ENCODE peak calls at places on chromosomes 7 and 10, in nine cellular contexts. One of them, this sample, is unnamed.

GRCh38 chr10:25294032-25294926 is 119.5 kb downstream of the GPR158 start:
- DNase-seq in left ventricle myocardium inferior: no peak
- DNase-seq in H54: peak; percentile 19
- DNase-seq in hypothalamus: no peak
- DNase-seq in iPS-NIHi11: no peak
- DNase-seq in ACHN: peak; percentile 2
- DNase-seq in DMS 273 treated with DMSO at 0.1 percent for 48 hours: no peak
- DNase-seq in activated CD4-positive, alpha-beta T cell treated with anti-CD3 and anti-CD28 coated beads, Interleukin-2, amount 50 U/mL, for 48 hours: no peak
- DNase-seq in activated T-cell treated with anti-CD3 and anti-CD28 coated beads, Interleukin-2, amount 50 U/mL, for 4 hours: no peak
- DNase-seq in this sample: peak; percentile 18

GRCh38 chr7:85191383-85191782 is 4.5 kb upstream of the SEMA3D start:
- DNase-seq in left ventricle myocardium inferior: no peak
- DNase-seq in H54: no peak
- DNase-seq in hypothalamus: no peak
- DNase-seq in iPS-NIHi11: peak; percentile 20
- DNase-seq in ACHN: peak; percentile 41
- DNase-seq in DMS 273 treated with DMSO at 0.1 percent for 48 hours: no peak
- DNase-seq in activated CD4-positive, alpha-beta T cell treated with anti-CD3 and anti-CD28 coated beads, Interleukin-2, amount 50 U/mL, for 48 hours: no peak
- DNase-seq in activated T-cell treated with anti-CD3 and anti-CD28 coated beads, Interleukin-2, amount 50 U/mL, for 4 hours: no peak
- DNase-seq in this sample: peak; percentile 18

GRCh38 chr7:24978837-24979469 is 1.0 kb downstream of the OSBPL3 start:
- DNase-seq in left ventricle myocardium inferior: no peak
- DNase-seq in H54: no peak
- DNase-seq in hypothalamus: no peak
- DNase-seq in iPS-NIHi11: no peak
- DNase-seq in ACHN: no peak
- DNase-seq in DMS 273 treated with DMSO at 0.1 percent for 48 hours: peak; percentile 62
- DNase-seq in activated CD4-positive, alpha-beta T cell treated with anti-CD3 and anti-CD28 coated beads, Interleukin-2, amount 50 U/mL, for 48 hours: no peak
- DNase-seq in activated T-cell treated with anti-CD3 and anti-CD28 coated beads, Interleukin-2, amount 50 U/mL, for 4 hours: no peak
- DNase-seq in this sample: no peak

GRCh38 chr10:112958275-112958995 is 8.4 kb downstream of the TCF7L2 start:
- DNase-seq in left ventricle myocardium inferior: no peak
- DNase-seq in H54: no peak
- DNase-seq in hypothalamus: no peak
- DNase-seq in iPS-NIHi11: peak; percentile 11
- DNase-seq in ACHN: peak; percentile 88
- DNase-seq in DMS 273 treated with DMSO at 0.1 percent for 48 hours: no peak
- DNase-seq in activated CD4-positive, alpha-beta T cell treated with anti-CD3 and anti-CD28 coated beads, Interleukin-2, amount 50 U/mL, for 48 hours: no peak
- DNase-seq in activated T-cell treated with anti-CD3 and anti-CD28 coated beads, Interleukin-2, amount 50 U/mL, for 4 hours: no peak
- DNase-seq in this sample: no peak

GRCh38 chr7:75984130-75985008 is 10.0 kb downstream of the TMEM120A start:
- DNase-seq in left ventricle myocardium inferior: no peak
- DNase-seq in H54: no peak
- DNase-seq in hypothalamus: no peak
- DNase-seq in iPS-NIHi11: no peak
- DNase-seq in ACHN: no peak
- DNase-seq in DMS 273 treated with DMSO at 0.1 percent for 48 hours: no peak
- DNase-seq in activated CD4-positive, alpha-beta T cell treated with anti-CD3 and anti-CD28 coated beads, Interleukin-2, amount 50 U/mL, for 48 hours: no peak
- DNase-seq in activated T-cell treated with anti-CD3 and anti-CD28 coated beads, Interleukin-2, amount 50 U/mL, for 4 hours: no peak
- DNase-seq in this sample: no peak

GRCh38 chr7:2006921-2007381 is 225.8 kb downstream of the MAD1L1 start:
- DNase-seq in left ventricle myocardium inferior: no peak
- DNase-seq in H54: no peak
- DNase-seq in hypothalamus: no peak
- DNase-seq in iPS-NIHi11: no peak
- DNase-seq in ACHN: no peak
- DNase-seq in DMS 273 treated with DMSO at 0.1 percent for 48 hours: no peak
- DNase-seq in activated CD4-positive, alpha-beta T cell treated with anti-CD3 and anti-CD28 coated beads, Interleukin-2, amount 50 U/mL, for 48 hours: no peak
- DNase-seq in activated T-cell treated with anti-CD3 and anti-CD28 coated beads, Interleukin-2, amount 50 U/mL, for 4 hours: peak; percentile 3
- DNase-seq in this sample: no peak

GRCh38 chr7:66281678-66282593 is 76.8 kb downstream of the TPST1 start:
- DNase-seq in left ventricle myocardium inferior: no peak
- DNase-seq in H54: peak; percentile 44
- DNase-seq in hypothalamus: peak; percentile 5
- DNase-seq in iPS-NIHi11: no peak
- DNase-seq in ACHN: peak; percentile 91
- DNase-seq in DMS 273 treated with DMSO at 0.1 percent for 48 hours: peak; percentile 89
- DNase-seq in activated CD4-positive, alpha-beta T cell treated with anti-CD3 and anti-CD28 coated beads, Interleukin-2, amount 50 U/mL, for 48 hours: no peak
- DNase-seq in activated T-cell treated with anti-CD3 and anti-CD28 coated beads, Interleukin-2, amount 50 U/mL, for 4 hours: no peak
- DNase-seq in this sample: peak; percentile 40

GRCh38 chr10:3330687-3331086 is 158.1 kb upstream of the PITRM1 start:
- DNase-seq in left ventricle myocardium inferior: no peak
- DNase-seq in H54: peak; percentile 39
- DNase-seq in hypothalamus: no peak
- DNase-seq in iPS-NIHi11: no peak
- DNase-seq in ACHN: peak; percentile 51
- DNase-seq in DMS 273 treated with DMSO at 0.1 percent for 48 hours: no peak
- DNase-seq in activated CD4-positive, alpha-beta T cell treated with anti-CD3 and anti-CD28 coated beads, Interleukin-2, amount 50 U/mL, for 48 hours: peak; percentile 5
- DNase-seq in activated T-cell treated with anti-CD3 and anti-CD28 coated beads, Interleukin-2, amount 50 U/mL, for 4 hours: no peak
- DNase-seq in this sample: no peak

GRCh38 chr7:98557538-98558031 is 59.5 kb upstream of the NPTX2 start:
- DNase-seq in left ventricle myocardium inferior: no peak
- DNase-seq in H54: no peak
- DNase-seq in hypothalamus: no peak
- DNase-seq in iPS-NIHi11: no peak
- DNase-seq in ACHN: no peak
- DNase-seq in DMS 273 treated with DMSO at 0.1 percent for 48 hours: peak; percentile 23
- DNase-seq in activated CD4-positive, alpha-beta T cell treated with anti-CD3 and anti-CD28 coated beads, Interleukin-2, amount 50 U/mL, for 48 hours: no peak
- DNase-seq in activated T-cell treated with anti-CD3 and anti-CD28 coated beads, Interleukin-2, amount 50 U/mL, for 4 hours: no peak
- DNase-seq in this sample: no peak

GRCh38 chr7:27689045-27689877 is 26.6 kb upstream of the HIBADH start:
- DNase-seq in left ventricle myocardium inferior: no peak
- DNase-seq in H54: no peak
- DNase-seq in hypothalamus: no peak
- DNase-seq in iPS-NIHi11: peak; percentile 69
- DNase-seq in ACHN: peak; percentile 45
- DNase-seq in DMS 273 treated with DMSO at 0.1 percent for 48 hours: no peak
- DNase-seq in activated CD4-positive, alpha-beta T cell treated with anti-CD3 and anti-CD28 coated beads, Interleukin-2, amount 50 U/mL, for 48 hours: peak; percentile 9
- DNase-seq in activated T-cell treated with anti-CD3 and anti-CD28 coated beads, Interleukin-2, amount 50 U/mL, for 4 hours: peak; percentile 4
- DNase-seq in this sample: peak; percentile 28

GRCh38 chr7:47186316-47186715 is 395.6 kb downstream of the TNS3 start:
- DNase-seq in left ventricle myocardium inferior: no peak
- DNase-seq in H54: no peak
- DNase-seq in hypothalamus: peak; percentile 17
- DNase-seq in iPS-NIHi11: no peak
- DNase-seq in ACHN: no peak
- DNase-seq in DMS 273 treated with DMSO at 0.1 percent for 48 hours: no peak
- DNase-seq in activated CD4-positive, alpha-beta T cell treated with anti-CD3 and anti-CD28 coated beads, Interleukin-2, amount 50 U/mL, for 48 hours: no peak
- DNase-seq in activated T-cell treated with anti-CD3 and anti-CD28 coated beads, Interleukin-2, amount 50 U/mL, for 4 hours: no peak
- DNase-seq in this sample: peak; percentile 70

GRCh38 chr10:114157912-114158311 is 16.1 kb downstream of the CCDC186 start:
- DNase-seq in left ventricle myocardium inferior: no peak
- DNase-seq in H54: no peak
- DNase-seq in hypothalamus: no peak
- DNase-seq in iPS-NIHi11: no peak
- DNase-seq in ACHN: no peak
- DNase-seq in DMS 273 treated with DMSO at 0.1 percent for 48 hours: no peak
- DNase-seq in activated CD4-positive, alpha-beta T cell treated with anti-CD3 and anti-CD28 coated beads, Interleukin-2, amount 50 U/mL, for 48 hours: no peak
- DNase-seq in activated T-cell treated with anti-CD3 and anti-CD28 coated beads, Interleukin-2, amount 50 U/mL, for 4 hours: no peak
- DNase-seq in this sample: no peak

GRCh38 chr7:91082038-91082437 is 182.2 kb upstream of the FZD1 start:
- DNase-seq in left ventricle myocardium inferior: no peak
- DNase-seq in H54: no peak
- DNase-seq in hypothalamus: no peak
- DNase-seq in iPS-NIHi11: no peak
- DNase-seq in ACHN: peak; percentile 37
- DNase-seq in DMS 273 treated with DMSO at 0.1 percent for 48 hours: no peak
- DNase-seq in activated CD4-positive, alpha-beta T cell treated with anti-CD3 and anti-CD28 coated beads, Interleukin-2, amount 50 U/mL, for 48 hours: no peak
- DNase-seq in activated T-cell treated with anti-CD3 and anti-CD28 coated beads, Interleukin-2, amount 50 U/mL, for 4 hours: no peak
- DNase-seq in this sample: peak; percentile 14

GRCh38 chr10:104300736-104301292 is 31.8 kb downstream of the GSTO2 start:
- DNase-seq in left ventricle myocardium inferior: peak; percentile 75
- DNase-seq in H54: peak; percentile 73
- DNase-seq in hypothalamus: peak; percentile 42
- DNase-seq in iPS-NIHi11: no peak
- DNase-seq in ACHN: peak; percentile 98
- DNase-seq in DMS 273 treated with DMSO at 0.1 percent for 48 hours: peak; percentile 97
- DNase-seq in activated CD4-positive, alpha-beta T cell treated with anti-CD3 and anti-CD28 coated beads, Interleukin-2, amount 50 U/mL, for 48 hours: no peak
- DNase-seq in activated T-cell treated with anti-CD3 and anti-CD28 coated beads, Interleukin-2, amount 50 U/mL, for 4 hours: no peak
- DNase-seq in this sample: peak; percentile 28

GRCh38 chr7:30800785-30801252 is 29.6 kb downstream of the MINDY4 start:
- DNase-seq in left ventricle myocardium inferior: no peak
- DNase-seq in H54: peak; percentile 82
- DNase-seq in hypothalamus: peak; percentile 62
- DNase-seq in iPS-NIHi11: peak; percentile 78
- DNase-seq in ACHN: peak; percentile 85
- DNase-seq in DMS 273 treated with DMSO at 0.1 percent for 48 hours: peak; percentile 56
- DNase-seq in activated CD4-positive, alpha-beta T cell treated with anti-CD3 and anti-CD28 coated beads, Interleukin-2, amount 50 U/mL, for 48 hours: peak; percentile 5
- DNase-seq in activated T-cell treated with anti-CD3 and anti-CD28 coated beads, Interleukin-2, amount 50 U/mL, for 4 hours: no peak
- DNase-seq in this sample: peak; percentile 84

GRCh38 chr10:81870472-81870871 is 4.5 kb upstream of the NRG3 start:
- DNase-seq in left ventricle myocardium inferior: no peak
- DNase-seq in H54: no peak
- DNase-seq in hypothalamus: no peak
- DNase-seq in iPS-NIHi11: no peak
- DNase-seq in ACHN: no peak
- DNase-seq in DMS 273 treated with DMSO at 0.1 percent for 48 hours: no peak
- DNase-seq in activated CD4-positive, alpha-beta T cell treated with anti-CD3 and anti-CD28 coated beads, Interleukin-2, amount 50 U/mL, for 48 hours: no peak
- DNase-seq in activated T-cell treated with anti-CD3 and anti-CD28 coated beads, Interleukin-2, amount 50 U/mL, for 4 hours: no peak
- DNase-seq in this sample: no peak

GRCh38 chr7:9017251-9017650 is 583.8 kb downstream of the NXPH1 start:
- DNase-seq in left ventricle myocardium inferior: no peak
- DNase-seq in H54: no peak
- DNase-seq in hypothalamus: no peak
- DNase-seq in iPS-NIHi11: no peak
- DNase-seq in ACHN: no peak
- DNase-seq in DMS 273 treated with DMSO at 0.1 percent for 48 hours: no peak
- DNase-seq in activated CD4-positive, alpha-beta T cell treated with anti-CD3 and anti-CD28 coated beads, Interleukin-2, amount 50 U/mL, for 48 hours: no peak
- DNase-seq in activated T-cell treated with anti-CD3 and anti-CD28 coated beads, Interleukin-2, amount 50 U/mL, for 4 hours: no peak
- DNase-seq in this sample: no peak

GRCh38 chr10:94104316-94105060 is 110.8 kb downstream of the PLCE1 start:
- DNase-seq in left ventricle myocardium inferior: no peak
- DNase-seq in H54: no peak
- DNase-seq in hypothalamus: no peak
- DNase-seq in iPS-NIHi11: no peak
- DNase-seq in ACHN: no peak
- DNase-seq in DMS 273 treated with DMSO at 0.1 percent for 48 hours: no peak
- DNase-seq in activated CD4-positive, alpha-beta T cell treated with anti-CD3 and anti-CD28 coated beads, Interleukin-2, amount 50 U/mL, for 48 hours: no peak
- DNase-seq in activated T-cell treated with anti-CD3 and anti-CD28 coated beads, Interleukin-2, amount 50 U/mL, for 4 hours: no peak
- DNase-seq in this sample: no peak

GRCh38 chr10:99619090-99619800 is 994 bp downstream of the SLC25A28 start:
- DNase-seq in left ventricle myocardium inferior: no peak
- DNase-seq in H54: no peak
- DNase-seq in hypothalamus: no peak
- DNase-seq in iPS-NIHi11: no peak
- DNase-seq in ACHN: peak; percentile 42
- DNase-seq in DMS 273 treated with DMSO at 0.1 percent for 48 hours: no peak
- DNase-seq in activated CD4-positive, alpha-beta T cell treated with anti-CD3 and anti-CD28 coated beads, Interleukin-2, amount 50 U/mL, for 48 hours: no peak
- DNase-seq in activated T-cell treated with anti-CD3 and anti-CD28 coated beads, Interleukin-2, amount 50 U/mL, for 4 hours: no peak
- DNase-seq in this sample: no peak

GRCh38 chr10:81026597-81026996 is 488.9 kb downstream of the SH2D4B start:
- DNase-seq in left ventricle myocardium inferior: no peak
- DNase-seq in H54: no peak
- DNase-seq in hypothalamus: no peak
- DNase-seq in iPS-NIHi11: no peak
- DNase-seq in ACHN: peak; percentile 69
- DNase-seq in DMS 273 treated with DMSO at 0.1 percent for 48 hours: no peak
- DNase-seq in activated CD4-positive, alpha-beta T cell treated with anti-CD3 and anti-CD28 coated beads, Interleukin-2, amount 50 U/mL, for 48 hours: no peak
- DNase-seq in activated T-cell treated with anti-CD3 and anti-CD28 coated beads, Interleukin-2, amount 50 U/mL, for 4 hours: no peak
- DNase-seq in this sample: no peak

GRCh38 chr7:139644191-139644590 is 120.7 kb downstream of the CLEC2L start:
- DNase-seq in left ventricle myocardium inferior: no peak
- DNase-seq in H54: no peak
- DNase-seq in hypothalamus: no peak
- DNase-seq in iPS-NIHi11: no peak
- DNase-seq in ACHN: no peak
- DNase-seq in DMS 273 treated with DMSO at 0.1 percent for 48 hours: no peak
- DNase-seq in activated CD4-positive, alpha-beta T cell treated with anti-CD3 and anti-CD28 coated beads, Interleukin-2, amount 50 U/mL, for 48 hours: no peak
- DNase-seq in activated T-cell treated with anti-CD3 and anti-CD28 coated beads, Interleukin-2, amount 50 U/mL, for 4 hours: no peak
- DNase-seq in this sample: no peak

GRCh38 chr7:88888684-88889083 is 93.1 kb upstream of the TEX47 start:
- DNase-seq in left ventricle myocardium inferior: no peak
- DNase-seq in H54: no peak
- DNase-seq in hypothalamus: no peak
- DNase-seq in iPS-NIHi11: no peak
- DNase-seq in ACHN: no peak
- DNase-seq in DMS 273 treated with DMSO at 0.1 percent for 48 hours: no peak
- DNase-seq in activated CD4-positive, alpha-beta T cell treated with anti-CD3 and anti-CD28 coated beads, Interleukin-2, amount 50 U/mL, for 48 hours: no peak
- DNase-seq in activated T-cell treated with anti-CD3 and anti-CD28 coated beads, Interleukin-2, amount 50 U/mL, for 4 hours: no peak
- DNase-seq in this sample: no peak

GRCh38 chr10:122419890-122420623 is 34.4 kb upstream of the ARMS2 start:
- DNase-seq in left ventricle myocardium inferior: no peak
- DNase-seq in H54: no peak
- DNase-seq in hypothalamus: no peak
- DNase-seq in iPS-NIHi11: no peak
- DNase-seq in ACHN: no peak
- DNase-seq in DMS 273 treated with DMSO at 0.1 percent for 48 hours: no peak
- DNase-seq in activated CD4-positive, alpha-beta T cell treated with anti-CD3 and anti-CD28 coated beads, Interleukin-2, amount 50 U/mL, for 48 hours: no peak
- DNase-seq in activated T-cell treated with anti-CD3 and anti-CD28 coated beads, Interleukin-2, amount 50 U/mL, for 4 hours: no peak
- DNase-seq in this sample: no peak

GRCh38 chr10:7706534-7707073 is 3.5 kb downstream of the ITIH2 start:
- DNase-seq in left ventricle myocardium inferior: no peak
- DNase-seq in H54: no peak
- DNase-seq in hypothalamus: no peak
- DNase-seq in iPS-NIHi11: no peak
- DNase-seq in ACHN: no peak
- DNase-seq in DMS 273 treated with DMSO at 0.1 percent for 48 hours: no peak
- DNase-seq in activated CD4-positive, alpha-beta T cell treated with anti-CD3 and anti-CD28 coated beads, Interleukin-2, amount 50 U/mL, for 48 hours: no peak
- DNase-seq in activated T-cell treated with anti-CD3 and anti-CD28 coated beads, Interleukin-2, amount 50 U/mL, for 4 hours: no peak
- DNase-seq in this sample: no peak

This sample was measured in pons.